ENCODE peak calls at places on chromosomes 1 and 21, in five cellular contexts. S is left ventricle myocardium inferior, Y is mucosa of descending colon, L is fibroblast of lung, V is OCI-LY7. W is an unnamed sample.

GRCh38 chr1:205077158-205077933 is 6.9 kb downstream of the TMEM81 start:
- DNase-seq in Y (no peak), V (no peak), S (no peak), L (no peak), W (no peak)

GRCh38 chr1:110262846-110263631 is 52.9 kb downstream of the KCNC4 start:
- DNase-seq in V (peak), S (no peak), Y (no peak), L (no peak), W (no peak)

GRCh38 chr1:57549280-57549679 is 125.4 kb upstream of the DAB1 start:
- DNase-seq in S (no peak), V (no peak), Y (no peak), L (no peak), W (no peak)

GRCh38 chr1:52127181-52128175 is 14.4 kb upstream of the ZFYVE9 start:
- DNase-seq in V (peak), S (no peak), L (peak), Y (peak), W (peak)

GRCh38 chr21:14889080-14889805 is 175.6 kb downstream of the NRIP1 start:
- DNase-seq in V (no peak), L (peak), S (no peak), Y (peak), W (peak)

GRCh38 chr21:45439171-45439872 is 34.4 kb downstream of the COL18A1 start:
- DNase-seq in Y (peak), L (peak), V (peak), S (peak), W (peak)

GRCh38 chr21:37373539-37373938 is 7.0 kb downstream of the DYRK1A start:
- DNase-seq in S (no peak), L (no peak), Y (no peak), V (no peak), W (peak)

GRCh38 chr1:34052565-34052964 is 112.5 kb downstream of the CSMD2 start:
- DNase-seq in S (no peak), V (no peak), Y (no peak), L (no peak), W (no peak)

GRCh38 chr21:45651921-45652320 is 8.4 kb downstream of the PCBP3 start:
- DNase-seq in L (no peak), S (no peak), Y (no peak), V (no peak), W (no peak)

GRCh38 chr1:110511436-110511835 is 7.5 kb downstream of the KCNA10 start:
- DNase-seq in L (no peak), Y (no peak), V (no peak), S (no peak), W (no peak)

GRCh38 chr1:207428783-207429182 is 25.3 kb upstream of the CR2 start:
- DNase-seq in S (no peak), Y (no peak), L (no peak), V (no peak), W (no peak)

GRCh38 chr1:55065649-55066048 is 26.3 kb downstream of the PCSK9 start:
- DNase-seq in V (no peak), S (no peak), L (no peak), Y (no peak), W (no peak)

GRCh38 chr1:154178006-154178405 is 13.9 kb downstream of the TPM3 start:
- DNase-seq in V (no peak), Y (no peak), L (no peak), S (no peak), W (no peak)

GRCh38 chr1:235500971-235501540 is 3.2 kb downstream of the B3GALNT2 start:
- DNase-seq in Y (no peak), L (no peak), V (peak), S (no peak), W (peak)

GRCh38 chr1:31984419-31985347 is 29.0 kb upstream of the KHDRBS1 start:
- DNase-seq in S (no peak), Y (no peak), V (peak), L (peak), W (peak)

GRCh38 chr1:188022661-188023060 is 1193.9 kb downstream of the PLA2G4A start:
- DNase-seq in V (no peak), Y (no peak), S (no peak), L (peak), W (peak)

GRCh38 chr1:174875306-174875705 is 124.4 kb upstream of the CACYBP start:
- DNase-seq in S (no peak), V (peak), Y (peak), L (no peak), W (no peak)

GRCh38 chr21:42080788-42081083 is 9.6 kb downstream of the UMODL1 start:
- DNase-seq in V (no peak), L (peak), S (no peak), Y (no peak), W (peak)

GRCh38 chr1:201469645-201470074 is 672 bp upstream of the PHLDA3 start:
- DNase-seq in V (no peak), S (no peak), Y (no peak), L (no peak), W (no peak)

GRCh38 chr1:205930698-205931330 is 12.4 kb downstream of the SLC26A9 start:
- DNase-seq in Y (no peak), V (no peak), S (no peak), L (no peak), W (peak)

GRCh38 chr1:218451415-218451814 is 106.3 kb downstream of the TGFB2 start:
- DNase-seq in S (no peak), L (no peak), V (no peak), Y (no peak), W (no peak)

GRCh38 chr1:201015551-201016091 is 7.9 kb downstream of the KIF21B start:
- DNase-seq in L (no peak), S (no peak), V (peak), Y (no peak), W (no peak)

GRCh38 chr21:18368193-18368592 is 35.4 kb downstream of the TMPRSS15 start:
- DNase-seq in L (no peak), V (no peak), S (no peak), Y (no peak), W (no peak)

GRCh38 chr1:11977625-11978024 is 2.6 kb upstream of the MFN2 start:
- DNase-seq in Y (no peak), L (peak), V (no peak), S (no peak), W (peak)

GRCh38 chr1:10947691-10948462 is 64.6 kb upstream of the TARDBP start:
- DNase-seq in V (no peak), S (no peak), L (no peak), Y (no peak), W (no peak)

GRCh38 chr1:24694380-24694843 is 50.8 kb upstream of the CLIC4 start:
- DNase-seq in S (peak), V (peak), Y (peak), L (peak), W (peak)

GRCh38 chr21:26686278-26686677 is 113.2 kb upstream of the CYYR1 start:
- DNase-seq in V (peak), S (no peak), L (peak), Y (no peak), W (peak)

GRCh38 chr1:119324198-119324597 is 44.4 kb upstream of the HAO2 start:
- DNase-seq in S (no peak), V (no peak), Y (no peak), L (no peak), W (no peak)

GRCh38 chr1:26361605-26362122 is 7.7 kb upstream of the CRYBG2 start:
- DNase-seq in Y (no peak), S (no peak), L (no peak), V (no peak), W (no peak)
- H3K4me3 ChIP-seq in Y (no peak), S (no peak), L (no peak), V (no peak), W (no peak)

DNA sequence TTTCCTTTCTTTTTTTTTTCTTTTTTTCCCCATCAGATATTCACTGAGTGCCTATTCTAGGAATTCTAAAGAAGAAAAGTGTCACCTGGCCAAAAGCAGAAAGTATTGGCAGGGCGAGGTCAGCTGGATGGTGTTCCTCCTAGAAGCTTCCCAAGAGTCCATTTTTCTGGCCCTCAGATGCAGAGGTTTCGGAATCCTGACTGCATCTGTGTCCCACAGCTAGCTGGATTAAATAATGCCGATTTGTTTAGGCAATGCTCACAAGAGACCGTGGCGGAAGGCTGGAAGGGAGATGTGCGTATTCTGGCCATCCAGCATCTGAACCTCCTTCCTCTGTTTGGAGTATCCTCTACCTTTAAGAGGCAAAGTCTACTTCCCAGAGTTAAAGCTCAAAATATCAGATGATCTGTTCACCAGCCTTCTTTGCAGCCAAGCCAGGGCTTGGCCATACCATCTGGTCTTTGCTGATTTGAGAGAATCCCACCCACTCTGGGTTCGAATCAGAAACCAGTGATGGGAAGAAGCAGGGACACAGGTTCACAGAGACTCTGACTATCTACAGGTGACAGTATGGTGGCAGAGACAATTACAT is 5.4 kb upstream of the TENT5C start:
- DNase-seq in L (no peak), Y (no peak), V (no peak), S (no peak), W (no peak)
- TF ChIP-seq CTCF in L (no peak), Y (no peak), V (no peak), S (no peak), W (no peak)

GRCh38 chr1:59064592-59064991 is 232.3 kb upstream of the FGGY start:
- DNase-seq in L (no peak), V (no peak), S (no peak), Y (no peak), W (no peak)

GRCh38 chr1:59058681-59059441 is 238.0 kb upstream of the FGGY start:
- DNase-seq in V (no peak), Y (no peak), L (no peak), S (no peak), W (no peak)

GRCh38 chr1:59062743-59063142 is 234.2 kb upstream of the FGGY start:
- DNase-seq in V (no peak), S (no peak), Y (peak), L (peak), W (peak)

GRCh38 chr1:59063501-59063900 is 233.4 kb upstream of the FGGY start:
- DNase-seq in Y (no peak), S (no peak), L (no peak), V (no peak), W (no peak)

DNA sequence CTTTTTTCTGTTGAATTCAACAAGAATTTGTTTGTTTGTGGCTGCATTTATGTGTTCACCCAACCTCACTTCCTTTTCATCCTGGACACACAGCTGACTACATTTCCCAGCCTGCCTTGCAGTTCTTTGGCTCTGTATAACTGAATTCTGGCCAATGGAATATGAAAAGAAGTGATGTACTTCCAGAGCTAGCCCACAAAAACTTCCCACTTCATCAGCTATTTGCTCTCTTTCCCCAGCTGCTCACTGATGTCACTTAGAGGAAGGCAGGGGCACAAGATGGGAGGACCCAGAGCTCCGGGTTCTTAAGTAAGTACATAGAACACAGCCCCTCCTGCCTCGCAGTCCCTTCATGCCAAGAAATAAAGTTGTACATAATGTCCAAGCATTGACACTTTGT is 235.0 kb upstream of the FGGY start:
- DNase-seq in L (peak), V (peak), Y (peak), S (peak), W (peak)
- H3K4me3 ChIP-seq in L (peak), V (no peak), Y (no peak), S (peak), W (peak)

GRCh38 chr21:29366532-29366931 is 67.8 kb downstream of the BACH1 start:
- DNase-seq in L (no peak), S (no peak), V (no peak), Y (no peak), W (no peak)

GRCh38 chr21:29359718-29360117 is 61.0 kb downstream of the BACH1 start:
- DNase-seq in L (no peak), S (no peak), V (no peak), Y (no peak), W (no peak)

GRCh38 chr21:29365636-29366305 is 67.0 kb downstream of the BACH1 start:
- DNase-seq in S (no peak), V (no peak), L (no peak), Y (no peak), W (no peak)

GRCh38 chr21:29362758-29363157 is 64.0 kb downstream of the BACH1 start:
- DNase-seq in S (no peak), L (no peak), V (no peak), Y (no peak), W (no peak)

DNA sequence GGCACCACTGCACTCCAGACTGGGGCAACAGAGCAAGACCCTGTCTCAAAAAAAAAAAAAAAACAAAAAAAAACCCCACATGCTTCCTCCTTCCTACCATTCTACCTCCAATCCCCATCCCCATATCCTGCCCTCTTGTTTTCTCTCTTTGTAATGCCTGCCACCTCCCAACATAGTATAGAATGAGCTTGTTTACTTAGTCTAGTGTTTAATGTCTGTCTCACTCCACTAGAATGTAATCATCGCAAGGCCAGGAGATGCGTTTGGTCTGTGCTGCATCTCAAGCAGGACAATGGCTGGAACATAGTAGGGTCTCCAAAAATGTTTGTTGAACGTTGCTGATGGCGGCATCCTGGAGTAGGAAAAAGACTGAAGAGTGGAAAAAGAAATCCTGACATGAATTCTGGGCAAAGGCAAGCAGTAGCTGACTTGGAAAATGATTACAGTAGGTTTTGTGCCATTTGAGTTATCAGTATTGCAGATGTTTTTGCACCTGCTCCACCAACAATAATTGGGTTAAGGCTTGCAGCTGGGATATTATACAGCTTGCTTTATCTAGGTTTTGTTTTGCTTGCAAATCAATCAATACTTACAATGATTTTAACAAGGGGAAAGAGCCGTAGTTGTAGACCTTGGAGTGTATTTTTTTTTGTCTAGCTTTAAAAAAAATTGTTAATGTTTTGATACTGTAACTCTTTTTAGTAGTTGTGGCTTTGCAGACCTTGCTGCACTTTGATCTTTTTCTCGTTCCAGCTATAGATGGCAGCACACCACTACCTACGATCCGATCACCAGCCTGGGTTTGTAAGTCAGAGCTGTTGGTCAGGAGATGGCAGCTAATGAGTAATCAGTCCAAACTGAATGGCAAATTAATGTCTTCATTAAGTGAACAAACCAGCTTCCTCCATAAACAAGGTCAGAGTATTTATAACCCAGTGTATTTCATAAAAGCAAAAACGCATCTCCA is 62.4 kb downstream of the BACH1 start:
- DNase-seq in V (peak), Y (no peak), S (no peak), L (no peak), W (no peak)
- TF ChIP-seq CTCF in V (peak), Y (no peak), S (no peak), L (no peak), W (no peak)

GRCh38 chr21:16279658-16280581 is 550.1 kb downstream of the USP25 start:
- DNase-seq in V (no peak), S (peak), L (peak), Y (no peak), W (peak)

GRCh38 chr21:16285646-16286223 is 556.0 kb downstream of the USP25 start:
- DNase-seq in S (no peak), V (no peak), L (no peak), Y (no peak), W (no peak)

GRCh38 chr21:16280731-16281130 is 550.9 kb downstream of the USP25 start:
- DNase-seq in S (no peak), L (peak), Y (no peak), V (no peak), W (peak)
- H3K4me3 ChIP-seq in S (peak), L (peak), Y (no peak), V (no peak), W (peak)

W was measured in fibroblast of mammary gland.